ENCODE peak calls at places on chromosome 9, in five cellular contexts. Z is neural progenitor cell, S is cardiac muscle cell, D is left ventricle myocardium inferior, W is body of pancreas. O is an unnamed sample. For H3K4me1, the result is how much of the 10 kb centered on the place peaks cover.

GRCh38 chr9:98888794-98889495 is 54.8 kb upstream of the COL15A1 start:
- DNase-seq in S (no peak), Z (no peak), W (no peak), D (no peak), O (no peak)

GRCh38 chr9:22158983-22159382 is 149.9 kb upstream of the CDKN2B start:
- DNase-seq in D (peak), W (peak), S (no peak), Z (no peak), O (peak)

GRCh38 chr9:93452710-93453046 is 703 bp downstream of the FAM120AOS start:
- DNase-seq in W (peak), Z (peak), D (no peak), S (peak), O (peak)

GRCh38 chr9:35771524-35771923 is 17.4 kb upstream of the MSMP start:
- DNase-seq in Z (no peak), D (no peak), S (no peak), W (peak), O (no peak)

GRCh38 chr9:33143241-33143642 is 23.9 kb downstream of the B4GALT1 start:
- DNase-seq in W (no peak), S (no peak), Z (no peak), D (no peak), O (no peak)

GRCh38 chr9:121284733-121285451 is 16.9 kb downstream of the GSN start:
- DNase-seq in D (no peak), W (no peak), Z (no peak), S (no peak), O (peak)

GRCh38 chr9:100505564-100506159 is 32.7 kb downstream of the TMEFF1 start:
- DNase-seq in W (peak), Z (peak), D (peak), S (peak), O (peak)

GRCh38 chr9:100397867-100398266 is 29.1 kb upstream of the MSANTD3 start:
- DNase-seq in Z (no peak), D (no peak), W (no peak), S (no peak), O (no peak)

GRCh38 chr9:86078731-86079130 is 20.6 kb downstream of the GOLM1 start:
- DNase-seq in S (no peak), Z (no peak), W (no peak), D (no peak), O (no peak)

GRCh38 chr9:86080112-86080579 is 19.2 kb downstream of the GOLM1 start:
- DNase-seq in W (no peak), D (no peak), Z (no peak), S (no peak), O (no peak)

GRCh38 chr9:86075132-86075807 is 24.1 kb downstream of the GOLM1 start:
- DNase-seq in Z (no peak), S (no peak), W (no peak), D (no peak), O (no peak)

GRCh38 chr9:86079421-86080111 is 19.8 kb downstream of the GOLM1 start:
- DNase-seq in S (no peak), Z (no peak), D (no peak), W (no peak), O (no peak)

DNA sequence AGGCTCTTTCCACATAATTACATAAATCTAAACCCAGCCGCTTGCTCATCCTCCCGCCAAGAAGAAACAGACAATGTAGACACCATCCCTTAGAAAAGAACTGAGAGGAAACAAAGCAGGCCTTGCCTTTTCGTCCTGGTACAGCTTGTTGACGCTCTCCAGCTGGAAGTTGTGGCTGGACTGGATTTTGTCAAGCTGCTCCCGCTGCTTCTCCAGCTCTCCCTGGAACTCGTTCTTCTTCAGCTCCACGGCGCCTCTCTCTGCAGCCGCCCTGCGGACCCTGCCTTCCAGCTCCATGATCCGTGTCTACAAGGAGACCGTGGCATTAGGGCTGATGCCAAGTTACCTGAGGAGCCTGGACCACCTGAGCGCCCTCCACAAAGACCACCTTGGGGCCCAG is 22.1 kb downstream of the GOLM1 start:
- DNase-seq in W (no peak), Z (no peak), D (no peak), S (peak), O (no peak)
- H3K4me1 ChIP-seq in W (under half), Z (under half), D (under half), S (under half), O (under half)

GRCh38 chr9:94900222-94901018 is 173.9 kb downstream of the AOPEP start:
- DNase-seq in S (no peak), D (no peak), Z (no peak), W (no peak), O (no peak)
- H3K4me1 ChIP-seq in S (under half), D (under half), Z (under half), W (under half), O (under half)

DNA sequence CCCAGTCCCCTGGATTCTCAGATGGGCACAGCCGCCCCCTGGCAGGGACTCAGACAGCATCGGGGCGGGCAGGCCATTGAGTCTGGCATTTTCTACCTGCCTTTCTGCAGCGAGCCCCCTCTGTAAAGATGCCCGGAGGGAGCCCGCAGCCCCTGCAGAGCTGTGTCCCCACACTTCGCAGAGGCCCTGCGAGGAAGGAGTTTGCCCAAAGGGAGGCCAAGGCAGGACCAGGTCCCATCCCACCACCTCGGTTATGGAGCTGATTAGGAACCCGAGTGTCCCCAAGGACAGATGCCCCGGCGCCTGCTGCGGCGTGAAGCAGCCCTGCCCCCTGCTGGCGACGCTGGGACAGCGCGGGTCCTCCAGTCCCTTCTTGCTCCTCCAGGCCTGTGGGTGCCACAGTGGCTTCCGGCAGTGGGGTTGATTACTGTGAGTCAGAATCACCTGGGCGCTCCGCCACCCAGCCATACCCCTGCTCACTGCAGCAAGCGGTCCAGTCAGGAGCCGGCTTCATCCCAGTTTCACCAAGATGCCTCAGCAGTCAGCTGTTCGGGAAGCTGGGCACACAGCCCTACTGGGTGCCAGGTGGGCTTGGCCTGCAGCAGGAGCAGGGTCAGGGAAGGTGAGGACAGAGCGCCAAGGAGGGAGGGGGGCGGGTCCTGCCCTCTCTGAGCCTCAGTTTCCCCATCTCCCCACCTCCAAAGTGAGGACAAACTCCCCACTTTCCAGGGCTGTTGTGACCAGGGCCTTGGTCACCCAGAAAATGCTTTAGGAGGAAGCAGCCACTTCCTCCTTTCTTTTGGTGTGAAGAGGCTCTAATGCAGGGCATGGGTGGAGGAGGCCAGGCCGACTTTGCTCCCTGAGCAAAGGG is 117.1 kb downstream of the RXRA start:
- DNase-seq in D (peak), S (peak), W (peak), Z (peak), O (peak)
- H3K4me1 ChIP-seq in D (half or more), S (under half), W (under half), Z (under half), O (under half)

GRCh38 chr9:111904889-111905288 is 8.3 kb downstream of the UGCG start:
- DNase-seq in Z (no peak), W (no peak), D (no peak), S (no peak), O (no peak)
- H3K4me1 ChIP-seq in Z (under half), W (half or more), D (half or more), S (under half), O (under half)

DNA sequence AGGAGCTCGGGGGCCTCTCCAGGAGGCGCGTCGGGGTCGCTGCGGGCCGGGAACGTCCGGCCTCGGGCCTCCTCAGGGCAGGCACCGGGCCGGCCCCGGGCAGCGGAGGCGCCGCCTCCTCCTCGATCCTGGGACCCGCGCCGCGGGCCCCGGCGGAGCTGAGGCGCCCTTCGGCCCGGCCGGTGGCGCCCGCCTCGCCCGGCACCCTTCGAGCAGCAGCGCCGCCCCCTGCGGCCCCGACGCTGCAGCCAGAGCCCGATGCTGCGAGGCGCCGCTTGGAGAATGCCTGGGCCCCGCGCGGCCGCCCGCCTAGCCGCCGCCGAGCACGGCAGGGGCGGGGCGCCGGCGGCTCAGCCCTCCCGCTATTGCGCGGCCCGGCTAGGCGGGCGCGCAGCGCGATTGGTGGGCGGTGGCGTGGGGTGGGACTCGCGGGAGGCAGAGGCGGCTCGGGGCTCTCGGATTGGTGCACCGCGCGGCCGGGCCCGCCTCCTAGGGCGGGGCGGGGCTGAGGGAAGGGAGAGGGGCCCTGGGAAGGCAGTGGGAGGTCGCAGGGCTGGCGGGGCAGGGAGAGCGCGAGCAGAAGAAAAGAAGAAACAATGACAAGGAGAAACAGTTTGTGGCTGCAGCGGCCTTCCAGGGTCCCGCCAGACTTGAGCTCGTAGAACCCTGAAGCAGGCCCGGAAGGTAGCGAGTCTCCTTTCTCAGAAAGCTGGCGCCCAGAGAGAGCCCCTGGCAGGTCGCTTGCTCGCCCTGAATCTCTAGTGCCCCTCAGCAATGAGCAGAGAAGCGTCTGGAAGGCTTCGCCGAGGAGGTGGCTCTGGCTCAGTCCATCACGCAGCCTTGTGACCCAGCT is at the start of gene EEIG1:
- DNase-seq in S (peak), Z (peak), W (peak), D (peak), O (peak)
- H3K4me1 ChIP-seq in S (under half), Z (under half), W (half or more), D (half or more), O (under half)

GRCh38 chr9:9016597-9016996 is 1217.0 kb upstream of the DMAC1 start:
- DNase-seq in S (no peak), W (no peak), D (no peak), Z (no peak), O (no peak)
- H3K4me1 ChIP-seq in S (under half), W (under half), D (under half), Z (under half), O (under half)

GRCh38 chr9:129826759-129827158 is 2.8 kb upstream of the TOR1A start:
- DNase-seq in D (no peak), Z (no peak), S (no peak), W (no peak), O (no peak)

GRCh38 chr9:129826344-129826743 is 2.4 kb upstream of the TOR1A start:
- DNase-seq in D (no peak), W (no peak), S (no peak), Z (no peak), O (no peak)

GRCh38 chr9:129823934-129824601 is at the start of gene TOR1A:
- DNase-seq in Z (peak), W (peak), D (peak), S (peak), O (peak)

GRCh38 chr9:129823163-129823933 is 588 bp downstream of the TOR1A start:
- DNase-seq in Z (peak), W (peak), S (peak), D (no peak), O (no peak)

DNA sequence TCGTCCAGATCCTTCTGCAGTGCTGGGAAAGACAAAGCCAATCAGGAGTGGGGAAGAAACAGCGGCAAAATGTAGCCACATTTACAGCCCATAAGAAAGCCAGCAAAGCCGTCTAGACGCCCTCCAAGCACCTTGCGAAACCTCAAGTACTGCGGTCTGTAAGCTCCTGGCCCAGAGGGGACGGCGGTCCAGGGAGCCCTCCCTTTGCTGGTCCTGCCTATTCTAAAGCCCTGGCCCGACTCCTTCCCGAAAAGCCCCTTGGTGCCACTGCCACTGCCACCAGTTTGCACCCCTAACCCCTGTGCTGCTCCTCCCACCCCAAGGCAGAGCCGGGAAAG is 1.1 kb downstream of the TOR1A start:
- DNase-seq in W (no peak), D (no peak), S (no peak), Z (no peak), O (no peak)
- H3K4me1 ChIP-seq in W (under half), D (under half), S (under half), Z (under half), O (under half)

GRCh38 chr9:16619897-16620296 is 250.6 kb downstream of the BNC2 start:
- DNase-seq in D (no peak), W (no peak), S (no peak), Z (no peak), O (no peak)
- H3K4me1 ChIP-seq in D (under half), W (under half), S (under half), Z (under half), O (under half)

O was measured in gastrocnemius medialis.